ENCODE peak calls at places on chromosomes 4 and X, in eight cellular contexts. I is uterus, N is H54, A is spleen, Y is ovary, E is NB4, Z is A549, L is GM12891. F is an unnamed sample.

GRCh38 chr4:10281996-10282395 is 165.4 kb upstream of the WDR1 start:
- DNase-seq in I (no peak), N (no peak), A (no peak), E (no peak), Y (no peak), L (no peak), Z (no peak), F (no peak)

GRCh38 chr4:119666653-119667091 is 38.1 kb upstream of the PDE5A start:
- DNase-seq in I (no peak), A (no peak), Z (no peak), Y (no peak), N (no peak), L (no peak), E (no peak), F (no peak)

GRCh38 chr4:18075823-18076433 is 54.4 kb upstream of the LCORL start:
- DNase-seq in A (peak), Y (no peak), L (no peak), Z (no peak), E (peak), I (no peak), N (peak), F (peak)

GRCh38 chrX:39766085-39766726 is 331.6 kb downstream of the BCOR start:
- DNase-seq in N (no peak), A (no peak), I (no peak), Z (no peak), E (no peak), Y (no peak), L (no peak), F (no peak)

GRCh38 chr4:129526812-129527211 is 430.9 kb downstream of the C4orf33 start:
- DNase-seq in A (no peak), Y (no peak), I (no peak), N (no peak), L (no peak), E (peak), Z (no peak), F (no peak)

GRCh38 chr4:92175250-92175649 is 128.5 kb upstream of the GRID2 start:
- DNase-seq in I (no peak), L (no peak), N (no peak), E (no peak), Y (no peak), A (no peak), Z (no peak), F (no peak)

GRCh38 chr4:99859618-99860017 is 34.6 kb downstream of the LAMTOR3 start:
- DNase-seq in Y (no peak), Z (no peak), N (no peak), L (no peak), A (peak), I (no peak), E (no peak), F (no peak)

GRCh38 chr4:189202869-189203271 is 737.8 kb upstream of the FRG1 start:
- DNase-seq in I (no peak), L (no peak), A (no peak), Y (no peak), N (no peak), Z (no peak), E (peak), F (no peak)

GRCh38 chr4:90570615-90571014 is 443.4 kb downstream of the CCSER1 start:
- DNase-seq in E (no peak), N (no peak), L (no peak), A (no peak), Z (no peak), Y (no peak), I (no peak), F (no peak)

GRCh38 chr4:13888112-13888511 is 260.6 kb upstream of the BOD1L1 start:
- DNase-seq in E (no peak), Z (no peak), A (no peak), L (no peak), Y (no peak), N (peak), I (no peak), F (no peak)

GRCh38 chr4:56261027-56261426 is 126.3 kb downstream of the AASDH start:
- DNase-seq in I (no peak), E (no peak), L (no peak), A (no peak), N (no peak), Y (no peak), Z (no peak), F (no peak)

GRCh38 chr4:169791527-169792156 is 33.9 kb upstream of the HPF1 start:
- DNase-seq in A (peak), Z (peak), E (peak), N (peak), Y (no peak), L (no peak), I (peak), F (peak)

GRCh38 chr4:182832352-182833120 is 84.7 kb downstream of the DCTD start:
- DNase-seq in Z (no peak), A (no peak), I (no peak), L (no peak), Y (no peak), N (no peak), E (no peak), F (no peak)

GRCh38 chr4:77202491-77202890 is 45.5 kb downstream of the CCNG2 start:
- DNase-seq in E (no peak), I (no peak), A (no peak), N (no peak), Z (no peak), L (no peak), Y (no peak), F (no peak)

GRCh38 chr4:52657630-52658501 is 1.2 kb downstream of the USP46 start:
- DNase-seq in E (peak), I (no peak), Y (peak), A (no peak), N (no peak), L (no peak), Z (no peak), F (peak)

GRCh38 chr4:120842046-120842445 is 80.5 kb downstream of the PRDM5 start:
- DNase-seq in A (no peak), E (no peak), I (no peak), N (no peak), Z (no peak), Y (no peak), L (no peak), F (no peak)

GRCh38 chrX:46648660-46649059 is 75.1 kb downstream of the CHST7 start:
- DNase-seq in L (no peak), E (no peak), Y (no peak), A (no peak), N (no peak), I (no peak), Z (no peak), F (no peak)

GRCh38 chrX:106726485-106727437 is at the start of gene RNF128:
- DNase-seq in A (peak), I (no peak), E (no peak), N (no peak), Y (peak), Z (peak), L (no peak), F (no peak)
- TF ChIP-seq POLR2A in A (no peak), I (no peak), E (no peak), N (no peak), Y (no peak), Z (no peak), L (no peak), F (no peak)

DNA sequence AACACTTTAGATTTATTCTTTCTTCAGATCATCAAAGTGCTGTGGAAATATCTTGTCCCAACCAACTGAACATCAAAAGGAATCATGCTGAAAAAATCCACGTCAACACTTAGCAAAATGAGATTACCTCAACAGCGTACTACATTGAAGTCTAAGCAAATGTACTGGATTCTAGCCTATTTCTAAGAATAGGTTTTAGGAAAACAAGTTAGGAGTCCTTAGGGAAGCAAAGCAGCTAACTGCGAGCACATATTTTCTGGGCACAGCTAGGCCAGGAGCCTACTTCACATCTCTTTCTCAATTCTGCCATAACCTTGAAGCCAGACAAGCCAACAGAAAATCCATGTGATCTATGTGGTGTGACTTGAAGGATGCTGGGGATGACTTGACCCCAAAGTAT is 22.2 kb downstream of the KDR start:
- DNase-seq in L (no peak), N (no peak), Z (no peak), A (no peak), Y (no peak), I (no peak), E (no peak), F (no peak)
- TF ChIP-seq POLR2A in L (no peak), N (no peak), Z (no peak), A (no peak), Y (no peak), I (no peak), E (no peak), F (no peak)

GRCh38 chr4:74097631-74098550 is 1.1 kb downstream of the CXCL2 start:
- DNase-seq in Y (no peak), L (no peak), I (no peak), N (no peak), A (no peak), Z (no peak), E (peak), F (no peak)

GRCh38 chr4:74097161-74097560 is 1.8 kb downstream of the CXCL2 start:
- DNase-seq in N (no peak), Z (no peak), A (no peak), E (no peak), I (no peak), L (no peak), Y (no peak), F (no peak)

GRCh38 chr4:74095886-74096264 is 3.1 kb downstream of the CXCL2 start:
- DNase-seq in L (no peak), Z (no peak), N (no peak), A (no peak), E (no peak), I (no peak), Y (no peak), F (no peak)

GRCh38 chr4:74095482-74095881 is 3.5 kb downstream of the CXCL2 start:
- DNase-seq in A (no peak), E (no peak), Z (no peak), L (no peak), I (no peak), Y (no peak), N (no peak), F (no peak)

DNA sequence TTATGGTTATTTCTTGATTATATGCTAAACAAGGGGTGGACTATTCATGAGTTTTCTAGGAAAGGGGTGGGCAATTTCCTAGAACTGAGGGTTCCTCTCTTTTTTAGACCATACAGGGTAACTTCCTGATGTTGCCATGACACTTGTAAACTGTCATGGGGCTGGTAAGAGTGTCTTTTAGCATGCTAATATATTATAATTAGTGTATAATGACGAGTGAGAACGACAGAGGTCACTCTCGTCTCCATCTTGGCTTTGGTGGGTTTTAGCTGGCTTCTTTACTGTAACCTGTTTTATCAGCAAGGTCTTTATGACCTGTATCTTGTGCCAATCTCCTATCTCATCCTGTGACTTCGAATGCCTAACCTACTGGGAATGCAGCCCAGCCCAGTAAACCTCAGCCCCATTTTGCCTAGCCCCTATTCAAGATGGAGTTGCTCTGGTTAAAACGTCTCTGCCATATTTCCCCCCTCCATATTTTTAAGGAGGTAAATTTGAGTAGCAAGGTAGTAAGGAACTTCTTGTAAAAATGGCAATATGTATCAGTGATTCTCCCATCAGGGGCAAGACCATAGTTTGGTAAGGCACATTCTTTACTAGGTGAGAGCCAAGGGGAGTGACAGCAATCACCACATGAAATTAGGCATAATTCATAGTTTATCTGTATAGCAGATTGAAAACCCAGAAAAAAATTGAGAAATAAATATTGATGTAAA is 2.6 kb downstream of the CXCL2 start:
- DNase-seq in Z (no peak), L (no peak), A (no peak), Y (no peak), E (no peak), N (no peak), I (no peak), F (peak)
- TF ChIP-seq POLR2A in Z (no peak), L (no peak), A (no peak), Y (no peak), E (no peak), N (no peak), I (no peak), F (peak)

GRCh38 chr4:8113611-8114343 is 44.8 kb downstream of the ABLIM2 start:
- DNase-seq in A (peak), E (no peak), Z (no peak), I (no peak), L (no peak), Y (no peak), N (no peak), F (no peak)
- TF ChIP-seq POLR2A in A (no peak), E (no peak), Z (no peak), I (no peak), L (no peak), Y (no peak), N (no peak), F (no peak)

F was measured in erythroblast.